ENCODE peak calls at places on chromosome 1, in eight cellular contexts. One of them, this sample, is unnamed.

GRCh38 chr1:210328746-210329488 is at the start of gene HHAT:
- DNase-seq in cardiac fibroblast: peak
- DNase-seq in aorta: peak
- DNase-seq in astrocyte: peak
- DNase-seq in fibroblast of mammary gland: peak
- DNase-seq in GM23248: peak
- DNase-seq in A673: peak
- DNase-seq in neuronal stem cell: peak
- DNase-seq in this sample: peak

GRCh38 chr1:50774759-50775351 is 185.2 kb downstream of the FAF1 start:
- DNase-seq in neuronal stem cell: peak
- DNase-seq in astrocyte: peak
- DNase-seq in A673: peak
- DNase-seq in aorta: no peak
- DNase-seq in fibroblast of mammary gland: peak
- DNase-seq in GM23248: peak
- DNase-seq in cardiac fibroblast: peak
- DNase-seq in this sample: peak

GRCh38 chr1:231923461-231924132 is 297.0 kb downstream of the DISC1 start:
- DNase-seq in cardiac fibroblast: peak
- DNase-seq in GM23248: peak
- DNase-seq in fibroblast of mammary gland: peak
- DNase-seq in A673: no peak
- DNase-seq in aorta: no peak
- DNase-seq in neuronal stem cell: no peak
- DNase-seq in astrocyte: peak
- DNase-seq in this sample: no peak

GRCh38 chr1:173406783-173407230 is 70.3 kb upstream of the PRDX6 start:
- DNase-seq in aorta: no peak
- DNase-seq in A673: no peak
- DNase-seq in neuronal stem cell: no peak
- DNase-seq in cardiac fibroblast: no peak
- DNase-seq in astrocyte: no peak
- DNase-seq in GM23248: no peak
- DNase-seq in fibroblast of mammary gland: no peak
- DNase-seq in this sample: no peak

GRCh38 chr1:47738560-47739182 is 258.5 kb downstream of the TRABD2B start:
- DNase-seq in A673: peak
- DNase-seq in astrocyte: peak
- DNase-seq in aorta: peak
- DNase-seq in fibroblast of mammary gland: peak
- DNase-seq in neuronal stem cell: peak
- DNase-seq in GM23248: peak
- DNase-seq in cardiac fibroblast: peak
- DNase-seq in this sample: no peak

GRCh38 chr1:208182880-208183279 is 61.3 kb downstream of the PLXNA2 start:
- DNase-seq in GM23248: no peak
- DNase-seq in neuronal stem cell: no peak
- DNase-seq in aorta: no peak
- DNase-seq in cardiac fibroblast: no peak
- DNase-seq in astrocyte: no peak
- DNase-seq in fibroblast of mammary gland: no peak
- DNase-seq in A673: no peak
- DNase-seq in this sample: no peak

GRCh38 chr1:229642376-229642775 is 16.3 kb downstream of the URB2 start:
- DNase-seq in neuronal stem cell: no peak
- DNase-seq in aorta: no peak
- DNase-seq in fibroblast of mammary gland: no peak
- DNase-seq in cardiac fibroblast: no peak
- DNase-seq in astrocyte: no peak
- DNase-seq in GM23248: no peak
- DNase-seq in A673: no peak
- DNase-seq in this sample: no peak

GRCh38 chr1:112954945-112955677 is 885 bp downstream of the SLC16A1 start:
- DNase-seq in fibroblast of mammary gland: peak
- DNase-seq in aorta: peak
- DNase-seq in A673: peak
- DNase-seq in cardiac fibroblast: peak
- DNase-seq in GM23248: peak
- DNase-seq in astrocyte: peak
- DNase-seq in neuronal stem cell: peak
- DNase-seq in this sample: no peak

GRCh38 chr1:209692296-209692695 is 12.3 kb upstream of the HSD11B1 start:
- DNase-seq in astrocyte: no peak
- DNase-seq in aorta: no peak
- DNase-seq in cardiac fibroblast: no peak
- DNase-seq in A673: peak
- DNase-seq in neuronal stem cell: no peak
- DNase-seq in fibroblast of mammary gland: no peak
- DNase-seq in GM23248: no peak
- DNase-seq in this sample: no peak

GRCh38 chr1:109499081-109499480 is 5.2 kb downstream of the CYB561D1 start:
- DNase-seq in A673: no peak
- DNase-seq in cardiac fibroblast: no peak
- DNase-seq in astrocyte: no peak
- DNase-seq in fibroblast of mammary gland: no peak
- DNase-seq in neuronal stem cell: no peak
- DNase-seq in aorta: no peak
- DNase-seq in GM23248: no peak
- DNase-seq in this sample: no peak

GRCh38 chr1:244067893-244068292 is 16.8 kb downstream of the ZBTB18 start:
- DNase-seq in A673: no peak
- DNase-seq in fibroblast of mammary gland: peak
- DNase-seq in GM23248: peak
- DNase-seq in cardiac fibroblast: peak
- DNase-seq in aorta: no peak
- DNase-seq in neuronal stem cell: no peak
- DNase-seq in astrocyte: peak
- DNase-seq in this sample: no peak

GRCh38 chr1:89287182-89288050 is 14.8 kb upstream of the GBP5 start:
- DNase-seq in neuronal stem cell: no peak
- DNase-seq in cardiac fibroblast: no peak
- DNase-seq in GM23248: no peak
- DNase-seq in aorta: no peak
- DNase-seq in fibroblast of mammary gland: no peak
- DNase-seq in astrocyte: no peak
- DNase-seq in A673: no peak
- DNase-seq in this sample: no peak

GRCh38 chr1:227883641-227884301 is 64.0 kb downstream of the WNT9A start:
- DNase-seq in fibroblast of mammary gland: no peak
- DNase-seq in astrocyte: no peak
- DNase-seq in cardiac fibroblast: no peak
- DNase-seq in aorta: peak
- DNase-seq in neuronal stem cell: no peak
- DNase-seq in GM23248: no peak
- DNase-seq in A673: no peak
- DNase-seq in this sample: no peak

GRCh38 chr1:113282011-113282896 is 108.1 kb upstream of the MAGI3 start:
- DNase-seq in aorta: no peak
- DNase-seq in cardiac fibroblast: no peak
- DNase-seq in GM23248: no peak
- DNase-seq in neuronal stem cell: no peak
- DNase-seq in A673: no peak
- DNase-seq in astrocyte: no peak
- DNase-seq in fibroblast of mammary gland: no peak
- DNase-seq in this sample: no peak

GRCh38 chr1:235843458-235843857 is 23.2 kb downstream of the LYST start:
- DNase-seq in cardiac fibroblast: peak
- DNase-seq in neuronal stem cell: no peak
- DNase-seq in aorta: no peak
- DNase-seq in A673: peak
- DNase-seq in fibroblast of mammary gland: peak
- DNase-seq in astrocyte: no peak
- DNase-seq in GM23248: peak
- DNase-seq in this sample: no peak

DNA sequence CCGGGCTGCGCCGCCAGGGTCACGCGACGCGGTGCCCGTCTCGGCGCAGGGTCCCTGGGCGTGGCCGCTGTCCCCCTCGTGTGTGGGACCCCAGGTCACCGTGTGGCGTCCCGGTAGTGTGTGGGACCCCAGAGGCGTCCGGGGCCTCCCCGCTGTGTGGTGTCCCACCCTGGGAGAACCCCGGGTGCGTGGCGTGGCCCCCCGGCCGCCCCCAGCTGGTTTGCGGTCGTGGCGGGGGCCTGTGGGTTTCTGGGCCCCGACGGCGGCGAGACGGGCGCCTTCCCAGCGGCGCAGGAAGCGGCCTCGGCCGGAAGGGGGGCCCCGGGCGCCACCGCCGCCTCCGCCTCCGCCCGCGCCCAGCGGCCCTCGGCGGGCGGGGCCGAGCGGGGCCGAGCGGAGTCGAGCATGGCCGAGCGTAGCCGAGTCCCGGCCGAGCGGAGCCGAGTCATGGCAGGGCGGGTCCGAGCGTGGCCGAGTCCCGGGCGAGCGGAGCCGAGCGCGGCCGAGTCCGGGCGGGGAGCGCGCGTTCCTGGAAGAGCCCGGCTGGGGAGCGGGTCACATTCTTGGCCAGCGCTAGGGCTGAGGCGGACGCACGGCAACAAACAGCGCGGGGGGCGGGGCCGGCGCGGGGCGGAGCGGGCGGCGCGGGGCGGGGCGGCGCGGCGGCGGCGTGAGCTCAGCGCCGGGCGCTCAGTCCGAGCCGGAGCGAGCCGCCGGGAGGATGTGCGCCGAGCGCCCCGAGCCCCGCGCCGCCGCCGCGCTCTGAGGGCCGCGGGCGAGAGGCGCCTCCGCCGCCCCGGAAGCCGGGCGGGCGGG is 570 bp upstream of the SKI start:
- DNase-seq in fibroblast of mammary gland: peak
- DNase-seq in astrocyte: peak
- DNase-seq in cardiac fibroblast: peak
- DNase-seq in neuronal stem cell: peak
- DNase-seq in GM23248: peak
- DNase-seq in A673: peak
- DNase-seq in aorta: peak
- DNase-seq in this sample: peak
- H3K4me3 ChIP-seq in fibroblast of mammary gland: peak
- H3K4me3 ChIP-seq in astrocyte: peak
- H3K4me3 ChIP-seq in cardiac fibroblast: peak
- H3K4me3 ChIP-seq in neuronal stem cell: peak
- H3K4me3 ChIP-seq in GM23248: peak
- H3K4me3 ChIP-seq in A673: peak
- H3K4me3 ChIP-seq in aorta: peak
- H3K4me3 ChIP-seq in this sample: peak

GRCh38 chr1:110875216-110875731 is 2.3 kb downstream of the CD53 start:
- DNase-seq in astrocyte: no peak
- DNase-seq in A673: no peak
- DNase-seq in cardiac fibroblast: peak
- DNase-seq in fibroblast of mammary gland: no peak
- DNase-seq in GM23248: no peak
- DNase-seq in aorta: no peak
- DNase-seq in neuronal stem cell: no peak
- DNase-seq in this sample: no peak
- H3K4me3 ChIP-seq in astrocyte: no peak
- H3K4me3 ChIP-seq in A673: no peak
- H3K4me3 ChIP-seq in cardiac fibroblast: no peak
- H3K4me3 ChIP-seq in fibroblast of mammary gland: no peak
- H3K4me3 ChIP-seq in GM23248: no peak
- H3K4me3 ChIP-seq in aorta: no peak
- H3K4me3 ChIP-seq in neuronal stem cell: no peak
- H3K4me3 ChIP-seq in this sample: no peak

DNA sequence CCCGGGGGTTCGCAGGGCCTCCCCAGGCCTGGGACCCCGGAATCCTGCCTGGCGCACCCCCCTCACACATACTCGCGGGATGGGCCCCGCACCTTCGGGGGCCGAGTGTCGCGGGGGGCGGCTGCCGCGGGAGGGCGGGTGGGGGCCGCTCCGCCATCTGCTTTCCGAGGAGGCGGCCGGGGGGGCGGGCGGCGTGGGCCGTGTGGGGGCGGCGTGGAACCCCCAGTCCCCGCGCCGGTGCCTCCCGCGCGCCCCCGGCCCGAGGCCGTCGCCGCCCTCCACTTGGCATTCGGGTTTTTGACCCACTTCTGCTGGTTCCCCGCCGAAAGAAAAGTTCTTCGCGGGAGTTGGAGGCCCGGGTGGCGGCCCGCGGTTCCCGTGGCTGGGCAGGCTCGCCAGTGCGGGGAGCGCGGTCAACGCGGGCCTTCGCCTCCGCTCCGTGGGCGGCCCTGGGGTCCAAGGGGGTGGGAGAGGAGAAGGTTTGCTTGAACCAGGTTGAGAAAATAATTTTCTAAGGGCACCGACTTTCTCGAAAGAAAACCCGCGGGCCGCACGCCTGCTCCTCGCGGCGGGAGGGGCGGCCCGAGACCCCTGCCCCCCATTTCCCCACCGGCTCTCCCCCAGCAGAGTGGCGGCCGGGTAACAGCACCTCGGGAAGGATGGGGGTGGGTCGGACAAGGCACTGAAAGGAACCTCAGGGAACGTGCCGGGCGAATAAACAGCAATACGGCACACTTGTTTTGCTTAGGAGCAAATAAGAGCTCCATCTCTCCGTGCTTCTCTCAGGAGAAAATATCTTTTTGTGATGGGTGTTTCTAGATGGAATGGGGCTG is 1.6 kb downstream of the PHF13 start:
- DNase-seq in fibroblast of mammary gland: no peak
- DNase-seq in aorta: no peak
- DNase-seq in GM23248: peak
- DNase-seq in astrocyte: no peak
- DNase-seq in neuronal stem cell: no peak
- DNase-seq in A673: peak
- DNase-seq in cardiac fibroblast: peak
- DNase-seq in this sample: no peak
- H3K4me3 ChIP-seq in fibroblast of mammary gland: peak
- H3K4me3 ChIP-seq in aorta: peak
- H3K4me3 ChIP-seq in GM23248: peak
- H3K4me3 ChIP-seq in astrocyte: peak
- H3K4me3 ChIP-seq in neuronal stem cell: peak
- H3K4me3 ChIP-seq in A673: peak
- H3K4me3 ChIP-seq in cardiac fibroblast: peak
- H3K4me3 ChIP-seq in this sample: peak

GRCh38 chr1:91814448-91814847 is 71.5 kb downstream of the TGFBR3 start:
- DNase-seq in astrocyte: no peak
- DNase-seq in neuronal stem cell: no peak
- DNase-seq in cardiac fibroblast: no peak
- DNase-seq in A673: no peak
- DNase-seq in GM23248: no peak
- DNase-seq in fibroblast of mammary gland: no peak
- DNase-seq in aorta: no peak
- DNase-seq in this sample: no peak

GRCh38 chr1:91816055-91816454 is 69.9 kb downstream of the TGFBR3 start:
- DNase-seq in fibroblast of mammary gland: no peak
- DNase-seq in GM23248: no peak
- DNase-seq in neuronal stem cell: no peak
- DNase-seq in astrocyte: no peak
- DNase-seq in aorta: no peak
- DNase-seq in A673: no peak
- DNase-seq in cardiac fibroblast: no peak
- DNase-seq in this sample: no peak

GRCh38 chr1:91819038-91819788 is 66.7 kb downstream of the TGFBR3 start:
- DNase-seq in astrocyte: no peak
- DNase-seq in aorta: no peak
- DNase-seq in GM23248: no peak
- DNase-seq in fibroblast of mammary gland: no peak
- DNase-seq in neuronal stem cell: no peak
- DNase-seq in A673: no peak
- DNase-seq in cardiac fibroblast: no peak
- DNase-seq in this sample: no peak

GRCh38 chr1:91818713-91818975 is 67.3 kb downstream of the TGFBR3 start:
- DNase-seq in astrocyte: no peak
- DNase-seq in neuronal stem cell: no peak
- DNase-seq in GM23248: no peak
- DNase-seq in A673: no peak
- DNase-seq in cardiac fibroblast: no peak
- DNase-seq in aorta: no peak
- DNase-seq in fibroblast of mammary gland: peak
- DNase-seq in this sample: no peak

GRCh38 chr1:91817506-91817905 is 68.4 kb downstream of the TGFBR3 start:
- DNase-seq in A673: no peak
- DNase-seq in GM23248: no peak
- DNase-seq in fibroblast of mammary gland: no peak
- DNase-seq in astrocyte: no peak
- DNase-seq in cardiac fibroblast: no peak
- DNase-seq in aorta: no peak
- DNase-seq in neuronal stem cell: no peak
- DNase-seq in this sample: no peak
- H3K4me3 ChIP-seq in A673: no peak
- H3K4me3 ChIP-seq in GM23248: no peak
- H3K4me3 ChIP-seq in fibroblast of mammary gland: no peak
- H3K4me3 ChIP-seq in astrocyte: no peak
- H3K4me3 ChIP-seq in cardiac fibroblast: no peak
- H3K4me3 ChIP-seq in aorta: no peak
- H3K4me3 ChIP-seq in neuronal stem cell: no peak
- H3K4me3 ChIP-seq in this sample: no peak

This sample was measured in skeletal muscle cell.